ENCODE peak calls at places on chromosomes 11 and 22, in ten cellular contexts. C, W, A, M, Y, J, V, P, F and G are unnamed samples.

GRCh38 chr11:62157603-62158002 is 32.4 kb upstream of the SCGB1D1 start:
- DNase-seq in C (no peak), W (no peak), A (no peak), M (peak), Y (no peak), J (no peak), V (no peak), P (no peak), F (no peak), G (no peak)

GRCh38 chr11:12122083-12122482 is 11.7 kb downstream of the MICAL2 start:
- DNase-seq in C (no peak), W (no peak), A (peak), M (no peak), Y (peak), J (peak), V (no peak), P (no peak), F (no peak), G (no peak)

GRCh38 chr22:26287382-26288228 is 118.3 kb downstream of the SEZ6L start:
- DNase-seq in C (no peak), W (no peak), A (no peak), M (no peak), Y (no peak), J (no peak), V (no peak), P (no peak), F (no peak), G (no peak)

GRCh38 chr11:134949121-134949591 is 537.1 kb upstream of the B3GAT1 start:
- DNase-seq in C (no peak), W (no peak), A (no peak), M (peak), Y (no peak), J (no peak), V (no peak), P (no peak), F (peak), G (peak)

GRCh38 chr11:126345759-126346585 is 9.5 kb upstream of the ST3GAL4 start:
- DNase-seq in C (peak), W (no peak), A (no peak), M (peak), Y (peak), J (peak), V (no peak), P (peak), F (peak), G (no peak)

GRCh38 chr11:65852508-65853248 is 5.3 kb downstream of the CFL1 start:
- DNase-seq in C (peak), W (peak), A (no peak), M (peak), Y (peak), J (no peak), V (peak), P (no peak), F (no peak), G (peak)

GRCh38 chr22:48906177-48906835 is 921.4 kb downstream of the BRD1 start:
- DNase-seq in C (no peak), W (no peak), A (no peak), M (peak), Y (no peak), J (no peak), V (no peak), P (no peak), F (no peak), G (peak)

GRCh38 chr22:40472036-40472435 is 101.6 kb downstream of the SGSM3 start:
- DNase-seq in C (no peak), W (no peak), A (no peak), M (no peak), Y (no peak), J (no peak), V (no peak), P (no peak), F (no peak), G (no peak)

GRCh38 chr11:3964056-3964455 is 108.6 kb downstream of the STIM1 start:
- DNase-seq in C (no peak), W (no peak), A (no peak), M (no peak), Y (no peak), J (no peak), V (no peak), P (no peak), F (no peak), G (no peak)

GRCh38 chr22:48433647-48434046 is 1394.0 kb downstream of the BRD1 start:
- DNase-seq in C (peak), W (no peak), A (no peak), M (no peak), Y (no peak), J (no peak), V (peak), P (no peak), F (no peak), G (no peak)

GRCh38 chr11:14725150-14725549 is 81.5 kb downstream of the PDE3B start:
- DNase-seq in C (no peak), W (no peak), A (no peak), M (no peak), Y (no peak), J (no peak), V (no peak), P (no peak), F (no peak), G (no peak)

GRCh38 chr11:65041206-65042035 is at the start of gene SAC3D1:
- DNase-seq in C (no peak), W (peak), A (peak), M (no peak), Y (peak), J (peak), V (peak), P (no peak), F (peak), G (no peak)

GRCh38 chr11:83220279-83220678 is 26.8 kb downstream of the ANKRD42 start:
- DNase-seq in C (no peak), W (no peak), A (no peak), M (no peak), Y (no peak), J (peak), V (no peak), P (no peak), F (no peak), G (no peak)

GRCh38 chr22:27718186-27719032 is 83.1 kb downstream of the MN1 start:
- DNase-seq in C (peak), W (peak), A (peak), M (peak), Y (peak), J (peak), V (no peak), P (peak), F (peak), G (peak)

GRCh38 chr11:44622190-44622650 is 56.8 kb downstream of the CD82 start:
- DNase-seq in C (no peak), W (no peak), A (no peak), M (peak), Y (peak), J (no peak), V (peak), P (no peak), F (no peak), G (peak)

GRCh38 chr22:41369089-41369745 is 12.5 kb upstream of the TEF start:
- DNase-seq in C (peak), W (no peak), A (no peak), M (no peak), Y (peak), J (no peak), V (peak), P (no peak), F (no peak), G (no peak)

GRCh38 chr22:30275625-30276024 is 9.0 kb upstream of the OSM start:
- DNase-seq in C (no peak), W (no peak), A (peak), M (no peak), Y (no peak), J (no peak), V (no peak), P (no peak), F (no peak), G (no peak)

GRCh38 chr11:61918251-61919112 is 1.1 kb upstream of the RAB3IL1 start:
- DNase-seq in C (peak), W (peak), A (no peak), M (no peak), Y (no peak), J (no peak), V (no peak), P (no peak), F (no peak), G (peak)

GRCh38 chr11:33379931-33380330 is 122.8 kb downstream of the HIPK3 start:
- DNase-seq in C (no peak), W (no peak), A (no peak), M (no peak), Y (no peak), J (no peak), V (no peak), P (no peak), F (no peak), G (peak)

GRCh38 chr11:101915811-101916291 is 471 bp downstream of the ANGPTL5 start:
- DNase-seq in C (no peak), W (no peak), A (peak), M (no peak), Y (no peak), J (no peak), V (no peak), P (peak), F (peak), G (no peak)

GRCh38 chr11:130866831-130867230 is 49.4 kb downstream of the SNX19 start:
- DNase-seq in C (no peak), W (no peak), A (no peak), M (no peak), Y (no peak), J (no peak), V (no peak), P (no peak), F (no peak), G (no peak)

GRCh38 chr11:35247428-35247827 is 108.5 kb downstream of the CD44 start:
- DNase-seq in C (no peak), W (no peak), A (no peak), M (no peak), Y (no peak), J (no peak), V (no peak), P (no peak), F (no peak), G (no peak)

GRCh38 chr11:97794876-97795275 is 1225.9 kb upstream of the CNTN5 start:
- DNase-seq in C (no peak), W (no peak), A (peak), M (no peak), Y (no peak), J (no peak), V (no peak), P (no peak), F (no peak), G (no peak)

GRCh38 chr11:70502677-70503076 is 104.3 kb downstream of the CTTN start:
- DNase-seq in C (peak), W (peak), A (no peak), M (no peak), Y (no peak), J (no peak), V (no peak), P (no peak), F (no peak), G (no peak)

GRCh38 chr11:69584160-69584559 is 56.8 kb upstream of the CCND1 start:
- DNase-seq in C (no peak), W (no peak), A (no peak), M (no peak), Y (no peak), J (no peak), V (no peak), P (no peak), F (no peak), G (no peak)

GRCh38 chr11:105443623-105444022 is 166.2 kb upstream of the GRIA4 start:
- DNase-seq in C (no peak), W (no peak), A (no peak), M (no peak), Y (peak), J (no peak), V (no peak), P (no peak), F (no peak), G (peak)

GRCh38 chr11:32381149-32381548 is 54.2 kb downstream of the WT1 start:
- DNase-seq in C (no peak), W (no peak), A (no peak), M (no peak), Y (no peak), J (no peak), V (no peak), P (no peak), F (no peak), G (no peak)

GRCh38 chr11:121886005-121886739 is 229.8 kb downstream of the BLID start:
- DNase-seq in C (no peak), W (no peak), A (no peak), M (peak), Y (no peak), J (no peak), V (no peak), P (no peak), F (no peak), G (no peak)

GRCh38 chr11:131744847-131745246 is 374.4 kb downstream of the NTM start:
- DNase-seq in C (no peak), W (no peak), A (no peak), M (no peak), Y (no peak), J (no peak), V (no peak), P (peak), F (peak), G (no peak)

GRCh38 chr11:45158210-45158644 is 11.8 kb downstream of the PRDM11 start:
- DNase-seq in C (no peak), W (no peak), A (peak), M (peak), Y (no peak), J (no peak), V (peak), P (no peak), F (no peak), G (no peak)

GRCh38 chr22:29710922-29711593 is 8.7 kb upstream of the CABP7 start:
- DNase-seq in C (no peak), W (peak), A (no peak), M (no peak), Y (peak), J (peak), V (no peak), P (no peak), F (no peak), G (no peak)

GRCh38 chr11:29511394-29511793 is 505.4 kb downstream of the KCNA4 start:
- DNase-seq in C (no peak), W (no peak), A (no peak), M (no peak), Y (no peak), J (no peak), V (no peak), P (no peak), F (no peak), G (no peak)

GRCh38 chr22:26041931-26042330 is 127.3 kb upstream of the SEZ6L start:
- DNase-seq in C (no peak), W (no peak), A (no peak), M (no peak), Y (no peak), J (no peak), V (no peak), P (no peak), F (no peak), G (no peak)

GRCh38 chr11:125304876-125305275 is 140.3 kb downstream of the PKNOX2 start:
- DNase-seq in C (no peak), W (no peak), A (no peak), M (no peak), Y (no peak), J (no peak), V (no peak), P (no peak), F (no peak), G (no peak)

GRCh38 chr11:134516529-134516928 is 104.5 kb upstream of the B3GAT1 start:
- DNase-seq in C (peak), W (no peak), A (no peak), M (peak), Y (peak), J (no peak), V (peak), P (no peak), F (no peak), G (no peak)

GRCh38 chr11:12544986-12545775 is 129.0 kb upstream of the TEAD1 start:
- DNase-seq in C (no peak), W (no peak), A (no peak), M (peak), Y (no peak), J (no peak), V (no peak), P (no peak), F (peak), G (peak)

GRCh38 chr22:23168381-23169031 is 11.8 kb upstream of the BCR start:
- DNase-seq in C (peak), W (no peak), A (no peak), M (no peak), Y (no peak), J (no peak), V (peak), P (no peak), F (no peak), G (no peak)

DNA sequence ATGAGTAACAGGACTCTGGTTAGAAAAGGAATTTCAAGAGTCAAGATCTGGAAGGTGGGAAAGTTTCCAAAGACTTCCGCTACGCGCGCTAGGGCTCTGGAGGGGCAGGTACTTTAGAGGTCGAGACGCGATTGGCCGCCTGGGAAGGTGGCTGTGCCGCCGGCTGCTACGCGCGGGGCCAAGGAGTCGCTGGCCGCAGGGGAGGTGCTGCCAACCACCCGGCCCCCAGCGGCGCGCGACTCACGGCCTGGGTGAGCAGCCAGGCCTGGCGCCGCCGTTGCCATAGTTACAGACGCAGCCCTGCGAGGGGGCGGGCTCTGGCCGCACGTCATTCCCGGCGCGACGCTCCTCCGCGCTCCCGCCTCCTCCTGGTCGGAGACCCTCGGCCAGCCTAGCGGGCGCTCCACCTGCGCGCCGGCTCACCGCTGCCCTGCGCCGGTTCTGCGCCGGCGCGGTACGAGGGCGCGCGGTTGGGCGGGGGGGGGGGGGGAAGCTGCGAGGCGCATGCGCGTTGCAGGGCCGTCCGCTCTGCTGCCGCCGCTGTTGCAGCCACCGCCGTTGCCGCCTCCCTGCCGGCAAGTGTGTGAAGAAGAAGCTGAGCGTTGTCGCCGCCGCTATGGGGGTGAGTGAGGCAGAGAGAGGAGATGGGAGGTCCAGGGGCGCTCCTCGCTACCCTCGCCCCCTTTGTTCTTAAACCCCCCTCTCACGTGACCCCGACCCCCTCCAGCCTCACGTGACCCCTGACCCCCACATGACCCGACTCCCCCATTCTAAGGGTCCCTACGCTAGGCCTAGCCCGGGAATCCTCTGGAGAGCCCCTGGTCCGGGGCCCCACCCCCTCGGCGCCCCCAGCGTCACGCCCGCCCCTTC is at the start of gene NAA40:
- DNase-seq in C (peak), W (peak), A (peak), M (peak), Y (peak), J (peak), V (peak), P (peak), F (peak), G (peak)
- TF ChIP-seq CTCF in C (no peak), W (no peak), A (no peak), M (no peak), Y (no peak), J (no peak), V (peak), P (peak), F (peak), G (peak)

DNA sequence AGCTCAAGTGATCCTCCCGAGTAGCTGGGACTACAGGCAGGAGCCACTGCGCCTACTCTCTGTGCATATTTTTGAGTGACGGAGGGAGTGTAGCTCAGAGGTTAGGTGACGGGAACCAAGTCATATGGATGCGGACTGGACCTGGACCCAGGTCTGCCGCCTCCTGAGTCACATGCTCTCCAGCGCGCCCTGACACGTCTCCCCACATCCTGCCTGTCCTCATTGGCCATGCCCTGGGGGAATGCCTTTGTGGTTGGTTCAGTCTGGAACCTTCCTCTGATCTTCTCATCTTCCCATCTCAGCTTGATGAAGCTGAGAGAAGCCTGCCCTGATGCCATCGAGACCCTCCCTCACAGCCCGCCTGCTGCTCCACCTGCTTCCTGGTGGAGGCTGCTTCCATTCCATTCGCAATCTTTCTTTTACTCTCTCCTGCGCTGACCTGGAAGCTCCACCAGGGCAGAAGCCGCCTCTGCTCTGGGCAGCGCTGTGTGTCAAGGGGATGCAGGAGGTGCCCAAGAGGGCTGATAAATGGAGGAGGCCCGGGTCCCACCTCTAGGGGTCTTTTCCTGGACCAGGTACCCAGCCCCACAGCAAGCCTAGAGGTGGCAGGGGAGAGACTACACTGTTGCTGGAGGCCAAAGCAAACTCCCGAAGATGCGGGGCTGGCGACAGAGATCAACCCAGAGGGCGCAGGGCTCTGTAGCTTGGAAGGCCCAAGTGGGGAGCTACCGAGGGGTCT is 13.9 kb upstream of the BAIAP2L2 start:
- DNase-seq in C (peak), W (no peak), A (no peak), M (no peak), Y (no peak), J (no peak), V (no peak), P (no peak), F (no peak), G (no peak)
- TF ChIP-seq CTCF in C (no peak), W (no peak), A (no peak), M (no peak), Y (no peak), J (no peak), V (no peak), P (peak), F (no peak), G (no peak)

GRCh38 chr22:32951081-32951806 is 106.9 kb downstream of the SYN3 start:
- DNase-seq in C (no peak), W (no peak), A (peak), M (no peak), Y (no peak), J (no peak), V (no peak), P (no peak), F (no peak), G (no peak)
- TF ChIP-seq CTCF in C (no peak), W (no peak), A (no peak), M (no peak), Y (no peak), J (no peak), V (no peak), P (peak), F (no peak), G (no peak)

GRCh38 chr11:22169833-22170232 is 23.1 kb upstream of the ANO5 start:
- DNase-seq in C (no peak), W (no peak), A (no peak), M (no peak), Y (no peak), J (no peak), V (no peak), P (no peak), F (peak), G (no peak)
- TF ChIP-seq CTCF in C (no peak), W (no peak), A (peak), M (peak), Y (no peak), J (no peak), V (no peak), P (peak), F (peak), G (peak)

GRCh38 chr11:72454791-72455190 is 20.5 kb upstream of the CLPB start:
- DNase-seq in C (no peak), W (no peak), A (no peak), M (no peak), Y (no peak), J (no peak), V (no peak), P (no peak), F (no peak), G (no peak)
- TF ChIP-seq CTCF in C (no peak), W (no peak), A (peak), M (no peak), Y (no peak), J (no peak), V (no peak), P (peak), F (no peak), G (no peak)

DNA sequence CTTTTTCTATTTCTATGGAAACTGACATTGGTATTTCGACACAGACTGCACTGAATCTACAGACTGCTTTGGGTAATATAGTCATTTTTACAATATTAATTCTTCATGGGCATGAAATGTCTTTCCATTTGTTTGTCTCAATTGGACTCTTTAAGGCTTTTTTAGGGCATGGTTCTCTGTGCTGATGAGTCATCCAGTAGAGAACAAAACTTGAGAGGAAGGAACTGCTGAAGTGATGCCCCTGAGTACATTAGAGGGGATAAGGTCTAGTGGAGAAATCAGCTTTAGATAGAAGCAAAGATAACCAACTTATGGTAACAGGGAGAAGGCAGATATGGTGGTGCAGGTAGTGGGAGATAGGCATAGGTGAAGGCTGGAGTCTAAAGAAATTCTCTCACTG is 25.1 kb downstream of the TSG101 start:
- DNase-seq in C (no peak), W (no peak), A (no peak), M (no peak), Y (no peak), J (no peak), V (no peak), P (no peak), F (no peak), G (no peak)
- TF ChIP-seq CTCF in C (no peak), W (no peak), A (no peak), M (no peak), Y (no peak), J (no peak), V (no peak), P (no peak), F (no peak), G (no peak)

GRCh38 chr22:20116951-20117645 is at the start of gene TRMT2A:
- DNase-seq in C (peak), W (peak), A (peak), M (peak), Y (peak), J (peak), V (peak), P (peak), F (peak), G (peak)
- TF ChIP-seq CTCF in C (no peak), W (no peak), A (peak), M (no peak), Y (no peak), J (no peak), V (peak), P (no peak), F (peak), G (no peak)